ENCODE peak calls at places on chromosomes 4 and X, in six cellular contexts. One of them, this sample, is unnamed.
A peak's percentile ranks its signal among the peaks of the same experiment; 100 is the strongest.

GRCh38 chr4:113505057-113505456 is 256.5 kb downstream of the CAMK2D start:
- DNase-seq in cardiac muscle cell: no peak
- DNase-seq in Calu3: no peak
- DNase-seq in foreskin fibroblast: no peak
- DNase-seq in glutamatergic neuron: no peak
- DNase-seq in GM20000: no peak
- DNase-seq in this sample: no peak

GRCh38 chr4:110959041-110959643 is 336.3 kb upstream of the PITX2 start:
- DNase-seq in GM20000: no peak
- DNase-seq in glutamatergic neuron: no peak
- DNase-seq in cardiac muscle cell: peak; percentile 36
- DNase-seq in foreskin fibroblast: no peak
- DNase-seq in Calu3: no peak
- DNase-seq in this sample: no peak

GRCh38 chrX:29466441-29466840 is 748.9 kb upstream of the MAGEB2 start:
- DNase-seq in GM20000: no peak
- DNase-seq in Calu3: no peak
- DNase-seq in glutamatergic neuron: no peak
- DNase-seq in foreskin fibroblast: no peak
- DNase-seq in cardiac muscle cell: peak; percentile 15
- DNase-seq in this sample: no peak

GRCh38 chr4:184142121-184143000 is 75.3 kb downstream of the ENPP6 start:
- DNase-seq in GM20000: no peak
- DNase-seq in cardiac muscle cell: no peak
- DNase-seq in foreskin fibroblast: no peak
- DNase-seq in Calu3: no peak
- DNase-seq in glutamatergic neuron: no peak
- DNase-seq in this sample: no peak

GRCh38 chrX:85084770-85085393 is 81.2 kb downstream of the APOOL start:
- DNase-seq in Calu3: peak; percentile 12
- DNase-seq in glutamatergic neuron: no peak
- DNase-seq in cardiac muscle cell: peak; percentile 40
- DNase-seq in foreskin fibroblast: peak; percentile 6
- DNase-seq in GM20000: peak; percentile 24
- DNase-seq in this sample: no peak

GRCh38 chr4:46329118-46329976 is 60.6 kb downstream of the GABRA2 start:
- DNase-seq in cardiac muscle cell: peak; percentile 77
- DNase-seq in foreskin fibroblast: no peak
- DNase-seq in Calu3: peak; percentile 7
- DNase-seq in GM20000: peak; percentile 4
- DNase-seq in glutamatergic neuron: peak; percentile 16
- DNase-seq in this sample: no peak

GRCh38 chr4:178314287-178314686 is 872.0 kb upstream of the AGA start:
- DNase-seq in Calu3: no peak
- DNase-seq in glutamatergic neuron: no peak
- DNase-seq in cardiac muscle cell: no peak
- DNase-seq in foreskin fibroblast: no peak
- DNase-seq in GM20000: no peak
- DNase-seq in this sample: no peak

GRCh38 chr4:6719611-6720179 is 3.7 kb downstream of the BLOC1S4 start:
- DNase-seq in GM20000: no peak
- DNase-seq in glutamatergic neuron: no peak
- DNase-seq in cardiac muscle cell: no peak
- DNase-seq in Calu3: no peak
- DNase-seq in foreskin fibroblast: no peak
- DNase-seq in this sample: no peak

GRCh38 chrX:56802921-56803848 is 74.1 kb downstream of the NBDY start:
- DNase-seq in Calu3: no peak
- DNase-seq in cardiac muscle cell: peak; percentile 72
- DNase-seq in GM20000: no peak
- DNase-seq in glutamatergic neuron: peak; percentile 49
- DNase-seq in foreskin fibroblast: peak; percentile 41
- DNase-seq in this sample: peak; percentile 29
- TF ChIP-seq CTCF in Calu3: no peak
- TF ChIP-seq CTCF in cardiac muscle cell: peak; percentile 50
- TF ChIP-seq CTCF in GM20000: peak; percentile 39
- TF ChIP-seq CTCF in glutamatergic neuron: no peak
- TF ChIP-seq CTCF in foreskin fibroblast: peak; percentile 38
- TF ChIP-seq CTCF in this sample: peak; percentile 12

DNA sequence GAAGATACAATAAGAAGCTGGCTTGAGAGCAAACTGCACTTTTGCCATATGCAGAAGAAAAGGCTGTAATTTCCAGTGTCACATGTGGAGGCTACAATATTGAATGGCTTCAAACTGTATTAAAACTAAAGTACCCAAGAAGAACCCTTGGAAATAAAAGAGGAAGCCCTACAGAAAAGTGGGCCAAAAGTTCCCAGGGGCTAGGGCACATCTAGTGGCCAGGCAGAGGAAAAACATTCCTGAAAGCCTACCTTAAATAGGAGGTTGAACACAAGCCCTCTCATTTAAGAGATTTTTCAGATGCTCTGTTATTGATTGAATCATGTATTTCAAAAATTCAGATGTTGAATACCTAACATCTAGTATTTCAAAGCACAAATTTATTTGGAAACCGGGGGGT is 40.6 kb upstream of the PRDX4 start:
- DNase-seq in glutamatergic neuron: no peak
- DNase-seq in Calu3: no peak
- DNase-seq in foreskin fibroblast: no peak
- DNase-seq in cardiac muscle cell: no peak
- DNase-seq in GM20000: no peak
- DNase-seq in this sample: no peak
- TF ChIP-seq CTCF in glutamatergic neuron: no peak
- TF ChIP-seq CTCF in Calu3: no peak
- TF ChIP-seq CTCF in foreskin fibroblast: no peak
- TF ChIP-seq CTCF in cardiac muscle cell: no peak
- TF ChIP-seq CTCF in GM20000: peak; percentile 9
- TF ChIP-seq CTCF in this sample: no peak

DNA sequence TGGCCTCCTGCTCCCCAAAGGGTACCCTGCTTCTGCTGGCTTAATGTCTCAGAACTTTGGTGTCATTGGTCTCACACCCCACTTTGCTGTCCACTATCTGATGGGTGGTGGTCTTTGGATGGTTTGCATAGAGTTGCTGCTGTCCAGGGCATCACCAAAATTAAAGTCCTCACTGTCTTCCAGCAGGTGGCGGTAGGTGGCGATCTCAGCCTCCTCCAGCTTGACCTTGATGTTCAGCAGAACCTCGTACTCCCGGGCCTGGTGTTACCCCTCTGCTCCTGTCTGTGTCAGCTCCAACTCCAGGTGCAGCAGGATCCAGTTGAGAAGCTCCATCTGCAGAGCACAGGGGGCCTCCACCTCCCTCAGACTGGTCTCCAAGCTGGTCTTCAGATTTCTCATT is 1169.5 kb upstream of the PABPC4L start:
- DNase-seq in foreskin fibroblast: no peak
- DNase-seq in Calu3: no peak
- DNase-seq in GM20000: no peak
- DNase-seq in cardiac muscle cell: no peak
- DNase-seq in glutamatergic neuron: peak; percentile 30
- DNase-seq in this sample: no peak
- TF ChIP-seq CTCF in foreskin fibroblast: no peak
- TF ChIP-seq CTCF in Calu3: no peak
- TF ChIP-seq CTCF in GM20000: peak; percentile 13
- TF ChIP-seq CTCF in cardiac muscle cell: no peak
- TF ChIP-seq CTCF in glutamatergic neuron: no peak
- TF ChIP-seq CTCF in this sample: no peak

DNA sequence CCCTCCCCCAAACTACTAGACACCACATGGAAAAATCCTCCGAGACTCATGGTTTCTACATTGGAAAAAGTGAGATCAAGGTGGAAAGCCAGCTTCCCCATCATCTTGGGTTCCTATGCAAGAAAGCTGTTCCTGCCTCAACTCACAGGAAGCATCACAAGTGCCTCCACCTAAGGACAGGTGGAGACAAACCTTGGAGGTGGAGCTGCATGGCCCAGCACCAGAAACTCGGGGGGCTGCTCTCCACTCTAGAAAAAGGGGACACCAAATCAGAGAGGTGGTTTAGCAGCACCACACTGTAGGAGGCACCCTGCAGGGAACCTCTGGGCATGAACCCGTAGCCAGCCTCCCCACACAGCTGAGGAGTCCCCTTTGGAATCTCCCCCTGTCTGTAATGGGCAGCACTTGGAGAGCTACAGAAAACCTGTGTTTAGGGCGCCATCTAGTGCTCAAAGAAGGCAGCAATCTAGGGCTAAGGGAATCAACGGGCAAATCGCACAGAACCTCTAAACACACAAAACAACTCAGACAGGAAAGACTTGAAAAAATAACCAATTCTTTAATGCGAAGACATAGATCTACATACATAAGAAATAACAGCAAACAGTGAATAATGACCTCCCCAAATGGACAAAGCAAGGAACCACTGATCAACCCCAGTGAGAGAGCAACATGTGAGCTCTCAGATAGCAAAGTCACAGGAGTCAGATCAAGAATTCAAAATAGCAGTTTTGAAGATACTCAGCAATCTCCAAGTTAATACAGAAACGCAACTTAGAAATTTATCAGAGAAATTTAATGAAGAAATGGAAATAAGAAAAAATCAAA is 37.0 kb upstream of the ZBTB33 start:
- DNase-seq in Calu3: peak; percentile 62
- DNase-seq in glutamatergic neuron: peak; percentile 59
- DNase-seq in foreskin fibroblast: peak; percentile 36
- DNase-seq in GM20000: peak; percentile 51
- DNase-seq in cardiac muscle cell: peak; percentile 64
- DNase-seq in this sample: peak; percentile 21
- TF ChIP-seq CTCF in Calu3: peak; percentile 58
- TF ChIP-seq CTCF in glutamatergic neuron: peak; percentile 38
- TF ChIP-seq CTCF in foreskin fibroblast: peak; percentile 70
- TF ChIP-seq CTCF in GM20000: peak; percentile 63
- TF ChIP-seq CTCF in cardiac muscle cell: peak; percentile 80
- TF ChIP-seq CTCF in this sample: peak; percentile 34